ENCODE peak calls at places on chromosomes 2 and 18, in five cellular contexts. One of them, this sample, is unnamed.

GRCh38 chr18:12302391-12303147 is 5.5 kb upstream of the TUBB6 start:
- DNase-seq in fibroblast of pulmonary artery: no peak
- DNase-seq in HCEC 1CT: no peak
- DNase-seq in iris pigment epithelial cell: no peak
- DNase-seq in stimulated activated CD4-positive, alpha-beta T cell treated with anti-CD3 and anti-CD28 coated beads, Interleukin-4, amount 100 ng/mL, for 1 hour: no peak
- DNase-seq in this sample: no peak

GRCh38 chr2:15038373-15039364 is 406.2 kb downstream of the LRATD1 start:
- DNase-seq in fibroblast of pulmonary artery: no peak
- DNase-seq in stimulated activated CD4-positive, alpha-beta T cell treated with anti-CD3 and anti-CD28 coated beads, Interleukin-4, amount 100 ng/mL, for 1 hour: no peak
- DNase-seq in HCEC 1CT: no peak
- DNase-seq in iris pigment epithelial cell: no peak
- DNase-seq in this sample: no peak

GRCh38 chr2:65583061-65583460 is 150.7 kb upstream of the SPRED2 start:
- DNase-seq in HCEC 1CT: no peak
- DNase-seq in stimulated activated CD4-positive, alpha-beta T cell treated with anti-CD3 and anti-CD28 coated beads, Interleukin-4, amount 100 ng/mL, for 1 hour: no peak
- DNase-seq in fibroblast of pulmonary artery: no peak
- DNase-seq in iris pigment epithelial cell: no peak
- DNase-seq in this sample: no peak

GRCh38 chr2:1690056-1690775 is 54.1 kb downstream of the PXDN start:
- DNase-seq in iris pigment epithelial cell: peak; percentile 49
- DNase-seq in stimulated activated CD4-positive, alpha-beta T cell treated with anti-CD3 and anti-CD28 coated beads, Interleukin-4, amount 100 ng/mL, for 1 hour: no peak
- DNase-seq in HCEC 1CT: no peak
- DNase-seq in fibroblast of pulmonary artery: no peak
- DNase-seq in this sample: no peak

GRCh38 chr2:133107436-133107835 is 437.4 kb upstream of the LYPD1 start:
- DNase-seq in fibroblast of pulmonary artery: no peak
- DNase-seq in HCEC 1CT: no peak
- DNase-seq in iris pigment epithelial cell: no peak
- DNase-seq in stimulated activated CD4-positive, alpha-beta T cell treated with anti-CD3 and anti-CD28 coated beads, Interleukin-4, amount 100 ng/mL, for 1 hour: no peak
- DNase-seq in this sample: no peak

GRCh38 chr18:47184419-47185050 is 8.4 kb upstream of the IER3IP1 start:
- DNase-seq in iris pigment epithelial cell: peak; percentile 72
- DNase-seq in HCEC 1CT: no peak
- DNase-seq in fibroblast of pulmonary artery: peak; percentile 70
- DNase-seq in stimulated activated CD4-positive, alpha-beta T cell treated with anti-CD3 and anti-CD28 coated beads, Interleukin-4, amount 100 ng/mL, for 1 hour: no peak
- DNase-seq in this sample: peak; percentile 49

GRCh38 chr2:97664636-97664970 is 759 bp upstream of the ACTR1B start:
- DNase-seq in iris pigment epithelial cell: peak; percentile 12
- DNase-seq in HCEC 1CT: no peak
- DNase-seq in fibroblast of pulmonary artery: no peak
- DNase-seq in stimulated activated CD4-positive, alpha-beta T cell treated with anti-CD3 and anti-CD28 coated beads, Interleukin-4, amount 100 ng/mL, for 1 hour: no peak
- DNase-seq in this sample: peak; percentile 46

GRCh38 chr2:172101707-172102158 is 967 bp downstream of the DLX2 start:
- DNase-seq in fibroblast of pulmonary artery: no peak
- DNase-seq in stimulated activated CD4-positive, alpha-beta T cell treated with anti-CD3 and anti-CD28 coated beads, Interleukin-4, amount 100 ng/mL, for 1 hour: no peak
- DNase-seq in iris pigment epithelial cell: no peak
- DNase-seq in HCEC 1CT: no peak
- DNase-seq in this sample: no peak

GRCh38 chr18:9017900-9018217 is 84.6 kb upstream of the NDUFV2 start:
- DNase-seq in fibroblast of pulmonary artery: no peak
- DNase-seq in stimulated activated CD4-positive, alpha-beta T cell treated with anti-CD3 and anti-CD28 coated beads, Interleukin-4, amount 100 ng/mL, for 1 hour: no peak
- DNase-seq in HCEC 1CT: peak; percentile 81
- DNase-seq in iris pigment epithelial cell: peak; percentile 41
- DNase-seq in this sample: peak; percentile 81

GRCh38 chr2:101400048-101400447 is 12.7 kb upstream of the CREG2 start:
- DNase-seq in fibroblast of pulmonary artery: no peak
- DNase-seq in iris pigment epithelial cell: peak; percentile 16
- DNase-seq in HCEC 1CT: no peak
- DNase-seq in stimulated activated CD4-positive, alpha-beta T cell treated with anti-CD3 and anti-CD28 coated beads, Interleukin-4, amount 100 ng/mL, for 1 hour: no peak
- DNase-seq in this sample: no peak

GRCh38 chr2:181157326-181157725 is 176.9 kb downstream of the UBE2E3 start:
- DNase-seq in fibroblast of pulmonary artery: no peak
- DNase-seq in stimulated activated CD4-positive, alpha-beta T cell treated with anti-CD3 and anti-CD28 coated beads, Interleukin-4, amount 100 ng/mL, for 1 hour: no peak
- DNase-seq in HCEC 1CT: no peak
- DNase-seq in iris pigment epithelial cell: no peak
- DNase-seq in this sample: no peak

GRCh38 chr2:191938779-191939178 is 91.9 kb upstream of the CAVIN2 start:
- DNase-seq in HCEC 1CT: no peak
- DNase-seq in fibroblast of pulmonary artery: no peak
- DNase-seq in iris pigment epithelial cell: no peak
- DNase-seq in stimulated activated CD4-positive, alpha-beta T cell treated with anti-CD3 and anti-CD28 coated beads, Interleukin-4, amount 100 ng/mL, for 1 hour: no peak
- DNase-seq in this sample: no peak

GRCh38 chr2:26727641-26728561 is 35.4 kb downstream of the KCNK3 start:
- DNase-seq in stimulated activated CD4-positive, alpha-beta T cell treated with anti-CD3 and anti-CD28 coated beads, Interleukin-4, amount 100 ng/mL, for 1 hour: peak; percentile 25
- DNase-seq in HCEC 1CT: no peak
- DNase-seq in fibroblast of pulmonary artery: no peak
- DNase-seq in iris pigment epithelial cell: peak; percentile 32
- DNase-seq in this sample: no peak

GRCh38 chr2:228827056-228827455 is 444.0 kb downstream of the PID1 start:
- DNase-seq in stimulated activated CD4-positive, alpha-beta T cell treated with anti-CD3 and anti-CD28 coated beads, Interleukin-4, amount 100 ng/mL, for 1 hour: no peak
- DNase-seq in iris pigment epithelial cell: peak; percentile 8
- DNase-seq in HCEC 1CT: no peak
- DNase-seq in fibroblast of pulmonary artery: no peak
- DNase-seq in this sample: no peak

GRCh38 chr18:75204978-75205759 is 3.8 kb downstream of the PTGR3 start:
- DNase-seq in stimulated activated CD4-positive, alpha-beta T cell treated with anti-CD3 and anti-CD28 coated beads, Interleukin-4, amount 100 ng/mL, for 1 hour: no peak
- DNase-seq in HCEC 1CT: no peak
- DNase-seq in iris pigment epithelial cell: no peak
- DNase-seq in fibroblast of pulmonary artery: no peak
- DNase-seq in this sample: no peak

GRCh38 chr2:33598472-33599174 is 476 bp downstream of the FAM98A start:
- DNase-seq in fibroblast of pulmonary artery: peak; percentile 55
- DNase-seq in HCEC 1CT: peak; percentile 47
- DNase-seq in iris pigment epithelial cell: peak; percentile 73
- DNase-seq in stimulated activated CD4-positive, alpha-beta T cell treated with anti-CD3 and anti-CD28 coated beads, Interleukin-4, amount 100 ng/mL, for 1 hour: peak; percentile 36
- DNase-seq in this sample: peak; percentile 50

GRCh38 chr18:55579888-55580287 is 8.1 kb downstream of the TCF4 start:
- DNase-seq in iris pigment epithelial cell: peak; percentile 42
- DNase-seq in stimulated activated CD4-positive, alpha-beta T cell treated with anti-CD3 and anti-CD28 coated beads, Interleukin-4, amount 100 ng/mL, for 1 hour: no peak
- DNase-seq in HCEC 1CT: no peak
- DNase-seq in fibroblast of pulmonary artery: peak; percentile 31
- DNase-seq in this sample: no peak

GRCh38 chr2:109206569-109207145 is 77.7 kb downstream of the SH3RF3 start:
- DNase-seq in HCEC 1CT: no peak
- DNase-seq in iris pigment epithelial cell: no peak
- DNase-seq in stimulated activated CD4-positive, alpha-beta T cell treated with anti-CD3 and anti-CD28 coated beads, Interleukin-4, amount 100 ng/mL, for 1 hour: no peak
- DNase-seq in fibroblast of pulmonary artery: no peak
- DNase-seq in this sample: no peak

GRCh38 chr2:100976634-100977391 is 25.3 kb upstream of the RPL31 start:
- DNase-seq in HCEC 1CT: no peak
- DNase-seq in stimulated activated CD4-positive, alpha-beta T cell treated with anti-CD3 and anti-CD28 coated beads, Interleukin-4, amount 100 ng/mL, for 1 hour: no peak
- DNase-seq in iris pigment epithelial cell: no peak
- DNase-seq in fibroblast of pulmonary artery: peak; percentile 8
- DNase-seq in this sample: peak; percentile 89

GRCh38 chr2:241007880-241008710 is 9.7 kb downstream of the SNED1 start:
- DNase-seq in stimulated activated CD4-positive, alpha-beta T cell treated with anti-CD3 and anti-CD28 coated beads, Interleukin-4, amount 100 ng/mL, for 1 hour: no peak
- DNase-seq in iris pigment epithelial cell: no peak
- DNase-seq in HCEC 1CT: no peak
- DNase-seq in fibroblast of pulmonary artery: no peak
- DNase-seq in this sample: no peak